ENCODE peak calls at places on chromosomes 4 and X, in four cellular contexts. K is fibroblast of lung, Y is PC-3, Q is choroid plexus epithelial cell. Z is an unnamed sample.
A peak's percentile ranks its signal among the peaks of the same experiment; 100 is the strongest.

GRCh38 chr4:156790866-156791265 is 180.7 kb downstream of the PDGFC start:
- DNase-seq in Q (peak; percentile 53), K (peak; percentile 93), Y (peak; percentile 85), Z (peak; percentile 93)

GRCh38 chrX:34880656-34881055 is 61.9 kb upstream of the FAM47B start:
- DNase-seq in K (peak; percentile 83), Q (peak; percentile 70), Y (peak; percentile 63), Z (peak; percentile 78)

GRCh38 chr4:182022899-182023298 is 220.3 kb upstream of the TENM3 start:
- DNase-seq in K (peak; percentile 55), Y (no peak), Q (peak; percentile 4), Z (no peak)

GRCh38 chr4:116343809-116344208 is 741.6 kb downstream of the TRAM1L1 start:
- DNase-seq in K (no peak), Q (no peak), Y (no peak), Z (no peak)

GRCh38 chr4:73964862-73965611 is 16.8 kb downstream of the PF4 start:
- DNase-seq in Q (peak; percentile 29), K (no peak), Y (no peak), Z (no peak)

GRCh38 chr4:77538574-77539157 is 67.0 kb upstream of the CXCL13 start:
- DNase-seq in Q (peak; percentile 56), K (peak; percentile 35), Y (peak; percentile 71), Z (no peak)

GRCh38 chr4:17599826-17600225 is 14.6 kb upstream of the MED28 start:
- DNase-seq in Y (no peak), Q (no peak), K (no peak), Z (peak; percentile 29)

GRCh38 chr4:55089922-55090321 is 35.5 kb downstream of the KDR start:
- DNase-seq in K (no peak), Y (no peak), Q (no peak), Z (no peak)

GRCh38 chrX:132292753-132293152 is 73.5 kb upstream of the RAP2C start:
- DNase-seq in Q (peak; percentile 75), K (peak; percentile 39), Y (peak; percentile 66), Z (peak; percentile 62)

GRCh38 chrX:3815896-3816664 is 102.6 kb upstream of the PRKX start:
- DNase-seq in Y (peak; percentile 42), Q (peak; percentile 19), K (peak; percentile 40), Z (peak; percentile 17)

GRCh38 chr4:151928112-151928511 is 167.3 kb upstream of the GATB start:
- DNase-seq in Q (no peak), K (no peak), Y (no peak), Z (no peak)

GRCh38 chr4:166493828-166494432 is 620.9 kb downstream of the TLL1 start:
- DNase-seq in Q (peak; percentile 3), Y (peak; percentile 55), K (peak; percentile 24), Z (peak; percentile 1)

GRCh38 chr4:119209077-119209476 is 3.4 kb upstream of the USP53 start:
- DNase-seq in K (peak; percentile 94), Y (peak; percentile 95), Q (peak; percentile 92), Z (peak; percentile 91)

GRCh38 chr4:79623125-79623905 is 215.3 kb upstream of the GK2 start:
- DNase-seq in K (no peak), Y (no peak), Q (peak; percentile 3), Z (peak; percentile 25)

GRCh38 chr4:186068581-186069402 is at the start of gene TLR3:
- DNase-seq in Y (peak; percentile 20), Q (peak; percentile 49), K (peak; percentile 34), Z (peak; percentile 17)

GRCh38 chr4:8849266-8850073 is 22.2 kb downstream of the HMX1 start:
- DNase-seq in Q (no peak), Y (no peak), K (no peak), Z (no peak)

GRCh38 chr4:1722551-1723071 is 1.3 kb downstream of the TACC3 start:
- DNase-seq in K (no peak), Q (no peak), Y (no peak), Z (no peak)

GRCh38 chrX:129613596-129613995 is 41.2 kb downstream of the APLN start:
- DNase-seq in Q (no peak), K (no peak), Y (peak; percentile 23), Z (no peak)

GRCh38 chr4:37555324-37555723 is 130.9 kb downstream of the RELL1 start:
- DNase-seq in Q (no peak), K (no peak), Y (peak; percentile 20), Z (no peak)

GRCh38 chr4:174420317-174420716 is 102.0 kb downstream of the HPGD start:
- DNase-seq in Y (no peak), K (no peak), Q (no peak), Z (no peak)

GRCh38 chr4:24488399-24489164 is 95.8 kb downstream of the DHX15 start:
- DNase-seq in Y (peak; percentile 75), K (peak; percentile 40), Q (peak; percentile 80), Z (peak; percentile 55)

GRCh38 chrX:110741213-110741796 is 54.3 kb downstream of the CHRDL1 start:
- DNase-seq in Q (peak; percentile 35), Y (peak; percentile 10), K (peak; percentile 86), Z (peak; percentile 62)

GRCh38 chr4:98203406-98204235 is 57.6 kb upstream of the RAP1GDS1 start:
- DNase-seq in Y (no peak), Q (no peak), K (no peak), Z (no peak)

GRCh38 chr4:150581611-150582010 is 340 bp upstream of the MAB21L2 start:
- DNase-seq in Q (peak; percentile 90), K (peak; percentile 95), Y (no peak), Z (no peak)

GRCh38 chrX:4850312-4850711 is 1136.9 kb upstream of the PRKX start:
- DNase-seq in K (no peak), Q (no peak), Y (no peak), Z (no peak)

GRCh38 chrX:41526925-41527324 is 79.8 kb downstream of the NYX start:
- DNase-seq in K (peak; percentile 45), Y (peak; percentile 71), Q (peak; percentile 24), Z (peak; percentile 24)

GRCh38 chr4:184477201-184477999 is 3.0 kb upstream of the IRF2 start:
- DNase-seq in K (no peak), Q (no peak), Y (no peak), Z (peak; percentile 9)

GRCh38 chrX:68018248-68019203 is 414.8 kb downstream of the OPHN1 start:
- DNase-seq in Q (peak; percentile 23), Y (peak; percentile 44), K (peak; percentile 7), Z (peak; percentile 46)

GRCh38 chr4:185396724-185397402 is at the start of gene ANKRD37:
- DNase-seq in Y (peak; percentile 48), K (peak; percentile 58), Q (peak; percentile 78), Z (peak; percentile 38)

GRCh38 chrX:25005382-25006185 is 10.2 kb downstream of the ARX start:
- DNase-seq in Y (no peak), K (no peak), Q (no peak), Z (no peak)
- H3K4me3 ChIP-seq in Y (peak overlapping the region; percentile 51), K (no peak overlapping the region), Q (no peak overlapping the region), Z (peak overlapping the region; percentile 29)

GRCh38 chr4:109931318-109931717 is 18.6 kb downstream of the EGF start:
- DNase-seq in Y (no peak), K (no peak), Q (no peak), Z (no peak)
- TF ChIP-seq CTCF in Y (no peak), K (no peak), Q (no peak), Z (no peak)

GRCh38 chr4:15479089-15479912 is 9.6 kb downstream of the CC2D2A start:
- DNase-seq in Y (peak; percentile 81), K (peak; percentile 81), Q (peak; percentile 94), Z (peak; percentile 82)

GRCh38 chr4:15482842-15483241 is 13.2 kb downstream of the CC2D2A start:
- DNase-seq in Y (no peak), Q (peak; percentile 53), K (no peak), Z (no peak)

GRCh38 chr4:15482346-15482745 is 12.7 kb downstream of the CC2D2A start:
- DNase-seq in K (no peak), Y (no peak), Q (no peak), Z (no peak)

GRCh38 chr4:15478724-15479088 is 9.0 kb downstream of the CC2D2A start:
- DNase-seq in Y (no peak), K (no peak), Q (no peak), Z (no peak)

GRCh38 chr4:15479913-15480185 is 10.2 kb downstream of the CC2D2A start:
- DNase-seq in Q (peak; percentile 83), K (peak; percentile 55), Y (no peak), Z (peak; percentile 25)
- H3K4me3 ChIP-seq in Q (peak overlapping the region; percentile 66), K (peak overlapping the region; percentile 61), Y (peak overlapping the region; percentile 75), Z (peak overlapping the region; percentile 67)

DNA sequence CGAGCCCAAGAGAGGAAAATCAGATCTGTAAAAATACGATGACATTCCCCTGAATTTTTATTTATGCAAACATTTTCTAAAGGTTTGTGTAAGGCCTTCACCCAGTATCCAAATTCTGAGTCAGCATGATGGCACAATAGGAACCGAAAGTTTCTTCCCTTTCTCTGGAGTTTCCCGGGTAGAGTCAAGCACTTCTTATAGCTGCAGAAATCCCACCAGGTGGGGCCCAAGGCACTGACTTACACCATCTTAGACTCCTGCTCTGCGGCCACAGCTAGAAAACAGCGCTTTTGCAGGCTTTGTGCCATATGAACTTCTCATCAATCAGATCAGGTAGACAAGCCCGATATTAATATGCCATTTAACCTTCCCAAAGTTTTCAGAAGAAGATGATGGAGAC is 13.4 kb downstream of the LEF1 start:
- DNase-seq in Y (no peak), Q (peak; percentile 37), K (peak; percentile 43), Z (no peak)
- TF ChIP-seq CTCF in Y (no peak), Q (peak; percentile 32), K (no peak), Z (no peak)

GRCh38 chrX:153903991-153904957 is at the start of gene AVPR2:
- DNase-seq in K (no peak), Y (no peak), Q (no peak), Z (no peak)
- H3K4me3 ChIP-seq in K (no peak within 1 kb of the TSS), Y (no peak within 1 kb of the TSS), Q (no peak within 1 kb of the TSS), Z (no peak within 1 kb of the TSS)

GRCh38 chr4:3427134-3427476 is 14.7 kb upstream of the HGFAC start:
- DNase-seq in K (no peak), Q (no peak), Y (no peak), Z (no peak)

GRCh38 chr4:3427706-3428446 is 13.9 kb upstream of the HGFAC start:
- DNase-seq in Y (no peak), K (no peak), Q (no peak), Z (no peak)

GRCh38 chr4:3423952-3424351 is 17.8 kb upstream of the HGFAC start:
- DNase-seq in K (no peak), Y (no peak), Q (no peak), Z (no peak)

GRCh38 chr4:3424522-3425095 is 17.2 kb upstream of the HGFAC start:
- DNase-seq in K (no peak), Y (no peak), Q (no peak), Z (no peak)

DNA sequence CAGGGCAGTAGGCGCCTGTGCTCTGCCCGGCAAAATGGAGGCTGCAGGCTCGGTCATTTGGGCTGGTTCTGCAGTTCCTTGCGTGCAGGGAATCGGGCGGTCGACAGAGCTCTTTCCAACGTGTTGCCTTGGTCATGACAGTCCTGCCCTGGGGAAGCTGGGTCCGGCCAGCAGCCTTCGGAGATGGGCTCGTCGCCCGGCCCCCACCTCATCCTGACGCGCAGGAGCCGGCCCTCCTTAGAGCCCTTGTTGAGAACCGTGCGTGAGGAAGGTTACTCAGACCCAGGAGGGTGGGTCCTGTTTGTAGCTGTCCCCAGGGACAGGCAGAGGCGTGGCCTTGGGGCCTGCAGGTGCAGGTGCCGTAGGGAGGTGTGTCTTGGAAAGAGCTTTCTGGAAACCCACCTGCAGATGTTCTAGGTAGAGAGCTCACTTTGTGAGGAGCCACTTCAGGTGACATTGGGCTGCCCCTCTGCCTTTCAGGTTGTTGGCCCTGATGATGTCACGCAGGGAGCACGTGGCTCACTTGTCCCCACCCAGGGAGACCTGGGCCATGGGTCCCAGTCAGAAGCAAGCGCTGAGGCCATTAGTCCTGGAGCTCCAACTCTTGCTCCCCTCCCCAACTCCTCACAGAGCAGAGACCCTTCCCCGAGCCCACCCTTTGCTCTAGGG is 15.2 kb upstream of the HGFAC start:
- DNase-seq in Y (no peak), K (no peak), Q (no peak), Z (no peak)
- TF ChIP-seq CTCF in Y (no peak), K (no peak), Q (no peak), Z (no peak)

GRCh38 chr4:157977086-157977485 is 195.7 kb downstream of the GASK1B start:
- DNase-seq in Y (no peak), K (no peak), Q (peak; percentile 25), Z (peak; percentile 40)
- H3K4me3 ChIP-seq in Y (no peak overlapping the region), K (no peak overlapping the region), Q (no peak overlapping the region), Z (no peak overlapping the region)